ENCODE peak calls at places on chromosomes 5 and 9, in nine cellular contexts. M, W, U, Y, N, F, E, B and O are unnamed samples. For H3K9me2, the result is how much of the 10 kb centered on the place peaks cover.

GRCh38 chr9:77753183-77753582 is 105.1 kb upstream of the GNA14 start:
- DNase-seq in M (no peak), W (no peak), U (no peak), Y (no peak), N (no peak), F (no peak), E (no peak), B (no peak), O (no peak)

GRCh38 chr9:87685431-87685830 is 40.5 kb upstream of the CTSL start:
- DNase-seq in M (no peak), W (no peak), U (no peak), Y (no peak), N (no peak), F (no peak), E (no peak), B (no peak), O (no peak)

GRCh38 chr5:58666598-58667595 is 84.0 kb downstream of the RAB3C start:
- DNase-seq in M (peak), W (no peak), U (no peak), Y (peak), N (no peak), F (no peak), E (no peak), B (no peak), O (no peak)

GRCh38 chr9:13992136-13992798 is 321.7 kb downstream of the NFIB start:
- DNase-seq in M (no peak), W (no peak), U (no peak), Y (no peak), N (peak), F (no peak), E (peak), B (no peak), O (no peak)

GRCh38 chr5:123752576-123752975 is 240.6 kb downstream of the CSNK1G3 start:
- DNase-seq in M (no peak), W (no peak), U (no peak), Y (no peak), N (peak), F (no peak), E (peak), B (no peak), O (no peak)

GRCh38 chr5:93675458-93676450 is 65.6 kb downstream of the POU5F2 start:
- DNase-seq in M (no peak), W (peak), U (no peak), Y (no peak), N (no peak), F (no peak), E (no peak), B (no peak), O (no peak)

GRCh38 chr9:73437758-73438157 is 286.1 kb downstream of the ANXA1 start:
- DNase-seq in M (no peak), W (peak), U (peak), Y (no peak), N (no peak), F (no peak), E (peak), B (no peak), O (no peak)

GRCh38 chr5:63963080-63963735 is 963 bp upstream of the HTR1A start:
- DNase-seq in M (peak), W (peak), U (peak), Y (peak), N (peak), F (peak), E (peak), B (peak), O (peak)

DNA sequence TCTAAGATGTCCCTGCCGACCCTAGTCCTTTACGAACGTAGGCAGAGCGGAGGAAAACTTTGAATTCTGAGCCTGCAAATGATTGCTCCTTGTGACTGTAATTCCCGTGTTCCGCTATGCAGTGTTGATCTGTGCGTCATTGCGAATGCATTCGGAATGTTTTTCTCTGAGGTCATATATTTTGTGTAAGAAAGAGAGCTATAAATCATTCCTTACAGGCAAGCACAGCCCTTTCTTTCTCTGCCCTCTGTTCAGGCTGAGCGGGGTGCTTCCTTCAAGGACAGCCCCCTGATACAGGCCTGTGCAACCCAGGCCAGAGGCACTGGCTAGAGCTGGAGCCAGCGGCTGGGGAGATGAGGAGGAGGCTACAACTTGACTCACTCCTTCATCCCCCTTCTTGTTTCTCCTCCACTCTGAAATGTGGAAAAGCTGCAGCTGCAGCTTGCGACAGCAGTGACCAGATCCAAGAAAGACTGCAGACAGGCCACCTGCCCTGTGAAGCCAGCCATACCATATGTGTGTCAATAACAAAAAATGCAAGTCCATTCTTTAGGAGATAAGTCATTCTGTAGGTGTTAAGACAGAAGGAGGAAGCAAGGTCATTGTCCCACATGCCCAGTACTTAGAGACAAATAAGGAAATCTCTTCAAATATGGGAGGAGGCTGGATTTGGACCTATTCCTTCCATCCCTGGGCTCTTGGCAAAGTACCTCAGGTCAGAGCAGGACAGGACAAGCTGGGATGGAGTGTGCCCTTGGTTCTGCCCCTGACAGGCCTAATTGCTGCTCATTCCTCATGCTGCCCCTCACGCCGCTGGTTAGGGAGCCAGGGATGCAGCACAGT is 345.7 kb upstream of the WWC1 start:
- DNase-seq in M (no peak), W (no peak), U (no peak), Y (no peak), N (no peak), F (no peak), E (peak), B (peak), O (no peak)
- H3K4me2 ChIP-seq in M (peak), W (no peak), U (no peak), Y (no peak), N (no peak), F (no peak), E (peak), B (peak), O (no peak)

GRCh38 chr5:147216552-147217154 is 18.2 kb upstream of the STK32A start:
- DNase-seq in M (no peak), W (peak), U (no peak), Y (peak), N (peak), F (no peak), E (peak), B (no peak), O (no peak)
- H3K9me2 ChIP-seq in M (under half), W (under half), U (under half), Y (under half), N (under half), F (under half), E (under half), B (under half), O (under half)

DNA sequence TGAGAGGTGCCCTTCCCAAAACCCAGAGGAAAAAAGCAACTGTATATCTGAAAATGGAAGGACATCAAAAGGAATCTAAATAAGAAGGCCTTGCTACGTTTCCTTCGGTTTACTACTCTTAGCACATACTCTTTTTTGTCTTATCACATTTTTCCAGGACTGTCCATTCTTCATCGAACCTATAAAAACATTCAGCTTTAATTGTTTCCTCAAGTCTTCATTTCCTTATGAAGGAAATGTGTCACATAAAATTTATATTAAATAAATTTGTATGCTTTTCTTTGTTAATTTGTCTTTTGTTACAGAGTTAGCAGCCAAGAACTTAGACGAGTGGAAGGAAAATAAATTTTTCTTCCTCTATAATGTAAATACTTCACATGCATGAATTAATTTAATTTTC is 255.0 kb downstream of the BNC2 start:
- DNase-seq in M (no peak), W (no peak), U (no peak), Y (no peak), N (no peak), F (no peak), E (no peak), B (no peak), O (no peak)
- H2AFZ ChIP-seq in M (no peak), W (no peak), U (no peak), Y (no peak), N (no peak), F (no peak), E (no peak), B (no peak), O (no peak)

GRCh38 chr5:56515011-56515410 is 281.9 kb upstream of the ANKRD55 start:
- DNase-seq in M (no peak), W (no peak), U (no peak), Y (no peak), N (no peak), F (no peak), E (no peak), B (no peak), O (no peak)

GRCh38 chr5:56513141-56513540 is 280.0 kb upstream of the ANKRD55 start:
- DNase-seq in M (no peak), W (no peak), U (no peak), Y (no peak), N (no peak), F (no peak), E (no peak), B (no peak), O (no peak)

GRCh38 chr5:56514246-56514645 is 281.1 kb upstream of the ANKRD55 start:
- DNase-seq in M (no peak), W (no peak), U (no peak), Y (peak), N (no peak), F (no peak), E (no peak), B (peak), O (no peak)

GRCh38 chr5:56511442-56511841 is 278.3 kb upstream of the ANKRD55 start:
- DNase-seq in M (no peak), W (no peak), U (no peak), Y (no peak), N (no peak), F (no peak), E (no peak), B (no peak), O (no peak)

GRCh38 chr5:56512314-56512996 is 279.3 kb upstream of the ANKRD55 start:
- DNase-seq in M (no peak), W (no peak), U (no peak), Y (no peak), N (no peak), F (no peak), E (peak), B (no peak), O (no peak)
- H3K4me2 ChIP-seq in M (no peak), W (no peak), U (no peak), Y (no peak), N (no peak), F (no peak), E (no peak), B (no peak), O (no peak)

DNA sequence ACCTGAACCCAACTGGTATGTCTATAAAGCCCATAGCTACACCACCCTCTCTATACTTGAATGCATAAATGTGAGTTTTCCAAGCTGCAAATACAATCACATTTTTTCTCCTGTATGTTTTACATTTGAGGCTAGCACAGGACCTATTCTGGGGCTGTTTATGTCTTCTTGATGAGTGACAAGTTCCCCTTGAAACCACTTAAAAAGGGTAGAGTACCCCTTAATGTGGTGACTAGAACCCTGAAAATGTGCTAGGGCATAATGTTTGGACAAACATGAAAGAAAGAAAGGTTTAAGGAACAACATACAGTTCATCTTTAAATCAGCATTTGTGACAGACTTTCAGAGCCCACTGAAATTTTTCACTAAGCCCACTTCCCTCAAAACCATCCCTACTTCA is 25.2 kb upstream of the GLIS3 start:
- DNase-seq in M (no peak), W (no peak), U (no peak), Y (no peak), N (no peak), F (no peak), E (no peak), B (no peak), O (no peak)
- H3K9me2 ChIP-seq in M (under half), W (under half), U (under half), Y (under half), N (under half), F (under half), E (under half), B (under half), O (under half)

DNA sequence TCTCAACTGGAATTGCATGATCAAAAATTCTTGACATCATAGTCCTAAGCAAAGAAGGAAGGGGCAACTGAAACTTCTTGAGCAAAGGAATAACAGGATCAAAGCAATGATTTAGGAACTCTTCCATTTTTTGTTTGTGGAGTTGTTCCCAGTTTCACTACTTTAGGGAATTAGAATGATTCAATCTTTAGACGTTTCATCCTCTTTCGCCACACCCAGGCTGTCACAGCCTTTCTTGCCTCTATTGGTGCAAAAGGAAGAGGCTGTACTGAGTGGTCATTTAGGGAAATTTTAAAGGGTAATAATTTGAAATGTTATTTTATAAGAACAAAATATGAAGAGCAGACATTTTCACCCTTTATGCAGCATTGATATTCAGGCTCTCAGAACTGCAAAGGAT is 1026.0 kb upstream of the ARRDC3 start:
- DNase-seq in M (no peak), W (no peak), U (no peak), Y (no peak), N (peak), F (no peak), E (peak), B (no peak), O (no peak)
- H2AFZ ChIP-seq in M (no peak), W (no peak), U (no peak), Y (peak), N (no peak), F (no peak), E (peak), B (no peak), O (no peak)

GRCh38 chr5:180823938-180824629 is 21.5 kb upstream of the MGAT1 start:
- DNase-seq in M (no peak), W (no peak), U (no peak), Y (no peak), N (no peak), F (no peak), E (no peak), B (no peak), O (no peak)
- H3K4me2 ChIP-seq in M (no peak), W (no peak), U (no peak), Y (no peak), N (no peak), F (no peak), E (no peak), B (no peak), O (no peak)

GRCh38 chr5:67495072-67495471 is 298.5 kb upstream of the CD180 start:
- DNase-seq in M (no peak), W (no peak), U (no peak), Y (no peak), N (no peak), F (no peak), E (peak), B (no peak), O (no peak)

GRCh38 chr5:67494186-67494842 is 297.7 kb upstream of the CD180 start:
- DNase-seq in M (no peak), W (no peak), U (no peak), Y (no peak), N (no peak), F (no peak), E (peak), B (no peak), O (no peak)

GRCh38 chr5:67490543-67491321 is 294.1 kb upstream of the CD180 start:
- DNase-seq in M (no peak), W (no peak), U (no peak), Y (no peak), N (no peak), F (no peak), E (no peak), B (no peak), O (no peak)

GRCh38 chr5:67493676-67494075 is 297.1 kb upstream of the CD180 start:
- DNase-seq in M (peak), W (no peak), U (peak), Y (peak), N (peak), F (no peak), E (peak), B (no peak), O (peak)

DNA sequence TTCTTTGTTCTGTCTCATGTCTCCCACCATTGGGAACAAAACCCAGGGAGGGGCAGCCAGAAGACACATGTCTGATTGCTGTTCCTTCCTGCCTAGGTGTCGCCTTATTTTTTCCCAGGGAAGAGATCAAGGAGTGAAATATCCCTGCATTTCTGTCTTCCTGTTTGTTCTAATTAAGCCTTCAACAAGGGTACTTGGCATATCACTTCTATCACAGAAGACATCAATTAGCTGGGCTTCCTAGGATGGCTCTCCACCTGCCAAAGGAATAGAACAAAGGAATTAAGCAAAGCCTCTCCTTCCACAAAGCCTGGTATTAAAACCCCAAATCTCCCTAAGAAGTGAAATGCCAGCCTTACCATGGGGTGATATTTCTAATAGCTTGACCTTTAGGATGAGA is 299.5 kb upstream of the CD180 start:
- DNase-seq in M (no peak), W (no peak), U (no peak), Y (no peak), N (no peak), F (no peak), E (no peak), B (no peak), O (no peak)
- H3K9me2 ChIP-seq in M (under half), W (under half), U (under half), Y (under half), N (under half), F (under half), E (under half), B (under half), O (under half)